ENCODE peak calls at places on chromosomes 11 and 22, in ten cellular contexts. One of them, this sample, is unnamed.

GRCh38 chr11:74005721-74006517 is 3.0 kb downstream of the UCP3 start:
- DNase-seq in lower leg skin: no peak
- DNase-seq in HepG2: no peak
- DNase-seq in AG04450: no peak
- DNase-seq in dorsolateral prefrontal cortex: no peak
- DNase-seq in right atrium auricular region: no peak
- DNase-seq in cardiac fibroblast: no peak
- DNase-seq in kidney: no peak
- DNase-seq in heart right ventricle: no peak
- DNase-seq in HFF-Myc: no peak
- DNase-seq in this sample: no peak

GRCh38 chr22:48567213-48567975 is 1260.3 kb downstream of the BRD1 start:
- DNase-seq in lower leg skin: no peak
- DNase-seq in dorsolateral prefrontal cortex: no peak
- DNase-seq in right atrium auricular region: no peak
- DNase-seq in HFF-Myc: no peak
- DNase-seq in cardiac fibroblast: no peak
- DNase-seq in heart right ventricle: no peak
- DNase-seq in AG04450: no peak
- DNase-seq in HepG2: no peak
- DNase-seq in kidney: peak
- DNase-seq in this sample: no peak

GRCh38 chr22:20591660-20592310 is 84.4 kb downstream of the MED15 start:
- DNase-seq in kidney: no peak
- DNase-seq in heart right ventricle: no peak
- DNase-seq in HepG2: peak
- DNase-seq in HFF-Myc: no peak
- DNase-seq in AG04450: peak
- DNase-seq in dorsolateral prefrontal cortex: no peak
- DNase-seq in cardiac fibroblast: no peak
- DNase-seq in lower leg skin: no peak
- DNase-seq in right atrium auricular region: no peak
- DNase-seq in this sample: no peak

GRCh38 chr22:45999379-45999971 is 22.5 kb upstream of the WNT7B start:
- DNase-seq in kidney: peak
- DNase-seq in cardiac fibroblast: no peak
- DNase-seq in heart right ventricle: no peak
- DNase-seq in HepG2: no peak
- DNase-seq in AG04450: no peak
- DNase-seq in HFF-Myc: no peak
- DNase-seq in lower leg skin: no peak
- DNase-seq in dorsolateral prefrontal cortex: no peak
- DNase-seq in right atrium auricular region: no peak
- DNase-seq in this sample: no peak

GRCh38 chr11:110089617-110090282 is 3.4 kb upstream of the ZC3H12C start:
- DNase-seq in AG04450: no peak
- DNase-seq in HFF-Myc: no peak
- DNase-seq in dorsolateral prefrontal cortex: no peak
- DNase-seq in HepG2: no peak
- DNase-seq in right atrium auricular region: no peak
- DNase-seq in kidney: no peak
- DNase-seq in cardiac fibroblast: no peak
- DNase-seq in lower leg skin: no peak
- DNase-seq in heart right ventricle: no peak
- DNase-seq in this sample: no peak

GRCh38 chr22:30017375-30017774 is 62.9 kb upstream of the HORMAD2 start:
- DNase-seq in AG04450: no peak
- DNase-seq in dorsolateral prefrontal cortex: no peak
- DNase-seq in HepG2: no peak
- DNase-seq in lower leg skin: no peak
- DNase-seq in right atrium auricular region: no peak
- DNase-seq in cardiac fibroblast: no peak
- DNase-seq in HFF-Myc: no peak
- DNase-seq in heart right ventricle: no peak
- DNase-seq in kidney: no peak
- DNase-seq in this sample: no peak

GRCh38 chr11:85539740-85540139 is 87.4 kb downstream of the DLG2 start:
- DNase-seq in heart right ventricle: no peak
- DNase-seq in HepG2: no peak
- DNase-seq in dorsolateral prefrontal cortex: no peak
- DNase-seq in HFF-Myc: no peak
- DNase-seq in cardiac fibroblast: no peak
- DNase-seq in right atrium auricular region: no peak
- DNase-seq in kidney: no peak
- DNase-seq in AG04450: no peak
- DNase-seq in lower leg skin: no peak
- DNase-seq in this sample: no peak

GRCh38 chr11:86818466-86819282 is 18.3 kb downstream of the PRSS23 start:
- DNase-seq in heart right ventricle: no peak
- DNase-seq in kidney: no peak
- DNase-seq in HepG2: peak
- DNase-seq in right atrium auricular region: no peak
- DNase-seq in AG04450: peak
- DNase-seq in lower leg skin: no peak
- DNase-seq in HFF-Myc: peak
- DNase-seq in dorsolateral prefrontal cortex: no peak
- DNase-seq in cardiac fibroblast: peak
- DNase-seq in this sample: peak

GRCh38 chr11:130000552-130001176 is 2.0 kb downstream of the PRDM10 start:
- DNase-seq in dorsolateral prefrontal cortex: no peak
- DNase-seq in cardiac fibroblast: no peak
- DNase-seq in HepG2: peak
- DNase-seq in kidney: no peak
- DNase-seq in lower leg skin: no peak
- DNase-seq in right atrium auricular region: no peak
- DNase-seq in HFF-Myc: no peak
- DNase-seq in AG04450: no peak
- DNase-seq in heart right ventricle: no peak
- DNase-seq in this sample: no peak
- H3K4me3 ChIP-seq in dorsolateral prefrontal cortex: peak
- H3K4me3 ChIP-seq in cardiac fibroblast: no peak
- H3K4me3 ChIP-seq in HepG2: peak
- H3K4me3 ChIP-seq in kidney: no peak
- H3K4me3 ChIP-seq in lower leg skin: no peak
- H3K4me3 ChIP-seq in right atrium auricular region: no peak
- H3K4me3 ChIP-seq in HFF-Myc: peak
- H3K4me3 ChIP-seq in AG04450: peak
- H3K4me3 ChIP-seq in heart right ventricle: peak
- H3K4me3 ChIP-seq in this sample: peak

GRCh38 chr22:38238519-38239051 is 34.2 kb downstream of the TMEM184B start:
- DNase-seq in lower leg skin: no peak
- DNase-seq in HepG2: no peak
- DNase-seq in HFF-Myc: no peak
- DNase-seq in right atrium auricular region: no peak
- DNase-seq in AG04450: no peak
- DNase-seq in heart right ventricle: no peak
- DNase-seq in kidney: no peak
- DNase-seq in dorsolateral prefrontal cortex: no peak
- DNase-seq in cardiac fibroblast: peak
- DNase-seq in this sample: no peak

GRCh38 chr22:38236786-38237185 is 35.0 kb downstream of the MAFF start:
- DNase-seq in lower leg skin: no peak
- DNase-seq in kidney: no peak
- DNase-seq in HepG2: no peak
- DNase-seq in heart right ventricle: no peak
- DNase-seq in AG04450: no peak
- DNase-seq in dorsolateral prefrontal cortex: no peak
- DNase-seq in HFF-Myc: no peak
- DNase-seq in cardiac fibroblast: no peak
- DNase-seq in right atrium auricular region: no peak
- DNase-seq in this sample: peak

GRCh38 chr22:38240734-38241252 is 32.0 kb downstream of the TMEM184B start:
- DNase-seq in dorsolateral prefrontal cortex: peak
- DNase-seq in right atrium auricular region: no peak
- DNase-seq in kidney: no peak
- DNase-seq in AG04450: peak
- DNase-seq in heart right ventricle: no peak
- DNase-seq in cardiac fibroblast: peak
- DNase-seq in lower leg skin: no peak
- DNase-seq in HepG2: no peak
- DNase-seq in HFF-Myc: peak
- DNase-seq in this sample: peak

GRCh38 chr22:38235240-38235850 is 33.6 kb downstream of the MAFF start:
- DNase-seq in right atrium auricular region: no peak
- DNase-seq in lower leg skin: no peak
- DNase-seq in kidney: no peak
- DNase-seq in cardiac fibroblast: no peak
- DNase-seq in AG04450: no peak
- DNase-seq in HepG2: no peak
- DNase-seq in HFF-Myc: no peak
- DNase-seq in dorsolateral prefrontal cortex: no peak
- DNase-seq in heart right ventricle: no peak
- DNase-seq in this sample: no peak

GRCh38 chr22:38239101-38239761 is 33.6 kb downstream of the TMEM184B start:
- DNase-seq in AG04450: peak
- DNase-seq in dorsolateral prefrontal cortex: peak
- DNase-seq in right atrium auricular region: no peak
- DNase-seq in cardiac fibroblast: peak
- DNase-seq in HepG2: no peak
- DNase-seq in HFF-Myc: peak
- DNase-seq in lower leg skin: no peak
- DNase-seq in kidney: no peak
- DNase-seq in heart right ventricle: no peak
- DNase-seq in this sample: no peak
- TF ChIP-seq CTCF in AG04450: peak
- TF ChIP-seq CTCF in dorsolateral prefrontal cortex: peak
- TF ChIP-seq CTCF in right atrium auricular region: peak
- TF ChIP-seq CTCF in cardiac fibroblast: peak
- TF ChIP-seq CTCF in HepG2: no peak
- TF ChIP-seq CTCF in HFF-Myc: peak
- TF ChIP-seq CTCF in lower leg skin: no peak
- TF ChIP-seq CTCF in kidney: peak
- TF ChIP-seq CTCF in heart right ventricle: no peak
- TF ChIP-seq CTCF in this sample: no peak

GRCh38 chr22:23181763-23182288 is 1.5 kb downstream of the BCR start:
- DNase-seq in heart right ventricle: no peak
- DNase-seq in HepG2: no peak
- DNase-seq in dorsolateral prefrontal cortex: no peak
- DNase-seq in right atrium auricular region: no peak
- DNase-seq in HFF-Myc: no peak
- DNase-seq in lower leg skin: no peak
- DNase-seq in AG04450: no peak
- DNase-seq in kidney: no peak
- DNase-seq in cardiac fibroblast: no peak
- DNase-seq in this sample: no peak

GRCh38 chr22:23182289-23183106 is 2.2 kb downstream of the BCR start:
- DNase-seq in dorsolateral prefrontal cortex: no peak
- DNase-seq in HepG2: no peak
- DNase-seq in right atrium auricular region: no peak
- DNase-seq in heart right ventricle: no peak
- DNase-seq in HFF-Myc: no peak
- DNase-seq in lower leg skin: no peak
- DNase-seq in AG04450: no peak
- DNase-seq in kidney: no peak
- DNase-seq in cardiac fibroblast: no peak
- DNase-seq in this sample: no peak

GRCh38 chr22:23184764-23185113 is 4.4 kb downstream of the BCR start:
- DNase-seq in HFF-Myc: no peak
- DNase-seq in right atrium auricular region: no peak
- DNase-seq in cardiac fibroblast: no peak
- DNase-seq in dorsolateral prefrontal cortex: no peak
- DNase-seq in AG04450: no peak
- DNase-seq in lower leg skin: no peak
- DNase-seq in HepG2: no peak
- DNase-seq in heart right ventricle: no peak
- DNase-seq in kidney: no peak
- DNase-seq in this sample: no peak

GRCh38 chr22:23184100-23184763 is 3.9 kb downstream of the BCR start:
- DNase-seq in kidney: no peak
- DNase-seq in cardiac fibroblast: no peak
- DNase-seq in HFF-Myc: no peak
- DNase-seq in lower leg skin: no peak
- DNase-seq in right atrium auricular region: no peak
- DNase-seq in heart right ventricle: no peak
- DNase-seq in AG04450: no peak
- DNase-seq in dorsolateral prefrontal cortex: no peak
- DNase-seq in HepG2: no peak
- DNase-seq in this sample: no peak

GRCh38 chr22:23183107-23183698 is 2.9 kb downstream of the BCR start:
- DNase-seq in cardiac fibroblast: peak
- DNase-seq in lower leg skin: no peak
- DNase-seq in HepG2: peak
- DNase-seq in kidney: peak
- DNase-seq in HFF-Myc: no peak
- DNase-seq in heart right ventricle: no peak
- DNase-seq in dorsolateral prefrontal cortex: peak
- DNase-seq in right atrium auricular region: peak
- DNase-seq in AG04450: no peak
- DNase-seq in this sample: no peak
- H3K4me3 ChIP-seq in cardiac fibroblast: peak
- H3K4me3 ChIP-seq in lower leg skin: peak
- H3K4me3 ChIP-seq in HepG2: peak
- H3K4me3 ChIP-seq in kidney: peak
- H3K4me3 ChIP-seq in HFF-Myc: peak
- H3K4me3 ChIP-seq in heart right ventricle: peak
- H3K4me3 ChIP-seq in dorsolateral prefrontal cortex: peak
- H3K4me3 ChIP-seq in right atrium auricular region: peak
- H3K4me3 ChIP-seq in AG04450: peak
- H3K4me3 ChIP-seq in this sample: peak

GRCh38 chr22:35383679-35384071 is 2.8 kb downstream of the HMOX1 start:
- DNase-seq in dorsolateral prefrontal cortex: no peak
- DNase-seq in kidney: no peak
- DNase-seq in lower leg skin: no peak
- DNase-seq in cardiac fibroblast: no peak
- DNase-seq in right atrium auricular region: no peak
- DNase-seq in AG04450: no peak
- DNase-seq in heart right ventricle: no peak
- DNase-seq in HepG2: no peak
- DNase-seq in HFF-Myc: no peak
- DNase-seq in this sample: no peak

GRCh38 chr22:35384567-35384966 is 3.7 kb downstream of the HMOX1 start:
- DNase-seq in heart right ventricle: no peak
- DNase-seq in AG04450: no peak
- DNase-seq in lower leg skin: no peak
- DNase-seq in kidney: no peak
- DNase-seq in cardiac fibroblast: no peak
- DNase-seq in dorsolateral prefrontal cortex: no peak
- DNase-seq in HepG2: no peak
- DNase-seq in HFF-Myc: no peak
- DNase-seq in right atrium auricular region: no peak
- DNase-seq in this sample: no peak

GRCh38 chr22:35381424-35381772 is 502 bp downstream of the HMOX1 start:
- DNase-seq in dorsolateral prefrontal cortex: no peak
- DNase-seq in HFF-Myc: no peak
- DNase-seq in heart right ventricle: no peak
- DNase-seq in cardiac fibroblast: no peak
- DNase-seq in AG04450: no peak
- DNase-seq in HepG2: no peak
- DNase-seq in lower leg skin: peak
- DNase-seq in right atrium auricular region: no peak
- DNase-seq in kidney: no peak
- DNase-seq in this sample: no peak

GRCh38 chr22:35386670-35387288 is 5.9 kb downstream of the HMOX1 start:
- DNase-seq in right atrium auricular region: no peak
- DNase-seq in HepG2: no peak
- DNase-seq in HFF-Myc: no peak
- DNase-seq in cardiac fibroblast: no peak
- DNase-seq in AG04450: no peak
- DNase-seq in dorsolateral prefrontal cortex: no peak
- DNase-seq in lower leg skin: no peak
- DNase-seq in kidney: no peak
- DNase-seq in heart right ventricle: no peak
- DNase-seq in this sample: no peak

DNA sequence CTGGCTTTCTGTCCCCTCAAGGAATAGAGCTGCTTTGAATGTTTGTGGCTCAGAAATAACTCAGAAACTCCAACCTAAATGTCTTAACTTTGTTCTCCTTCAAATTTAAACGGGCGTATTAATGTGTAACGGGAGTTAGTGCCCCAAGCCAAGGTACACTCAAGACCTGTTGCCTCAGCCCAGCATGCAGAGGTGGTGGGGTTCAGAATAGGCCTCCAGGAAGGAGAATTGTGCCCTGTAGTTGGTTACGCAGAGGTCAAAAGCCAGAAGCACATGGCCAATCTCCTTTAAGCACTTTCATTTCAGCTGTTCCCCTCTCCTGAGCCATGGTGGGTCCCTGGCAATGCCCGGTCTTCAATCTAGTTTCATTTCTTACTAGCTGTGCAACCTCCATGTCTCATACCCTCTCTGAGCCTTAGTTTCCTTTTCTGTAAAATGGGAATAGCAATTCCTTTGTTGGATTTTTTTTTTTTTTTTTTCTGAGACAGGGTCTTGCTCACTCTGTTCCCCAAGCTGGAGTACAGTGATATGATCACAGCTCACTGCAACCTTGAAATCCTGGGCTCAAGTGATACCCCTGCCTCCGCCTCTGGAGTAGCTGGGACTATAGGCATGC is 4.2 kb downstream of the HMOX1 start:
- DNase-seq in kidney: no peak
- DNase-seq in HFF-Myc: no peak
- DNase-seq in lower leg skin: no peak
- DNase-seq in cardiac fibroblast: no peak
- DNase-seq in dorsolateral prefrontal cortex: no peak
- DNase-seq in HepG2: no peak
- DNase-seq in heart right ventricle: no peak
- DNase-seq in right atrium auricular region: no peak
- DNase-seq in AG04450: no peak
- DNase-seq in this sample: no peak
- TF ChIP-seq CTCF in kidney: no peak
- TF ChIP-seq CTCF in HFF-Myc: no peak
- TF ChIP-seq CTCF in lower leg skin: no peak
- TF ChIP-seq CTCF in cardiac fibroblast: no peak
- TF ChIP-seq CTCF in dorsolateral prefrontal cortex: no peak
- TF ChIP-seq CTCF in HepG2: no peak
- TF ChIP-seq CTCF in heart right ventricle: no peak
- TF ChIP-seq CTCF in right atrium auricular region: no peak
- TF ChIP-seq CTCF in AG04450: no peak
- TF ChIP-seq CTCF in this sample: no peak

This sample was measured in LNCaP clone FGC.